ENCODE peak calls at places on chromosomes 4 and X, in five cellular contexts. J is NT2/D1, S is H1, V is HepG2, L is GM12878. E is an unnamed sample.

GRCh38 chr4:1369484-1370079 is 22.6 kb downstream of the UVSSA start:
- DNase-seq in J (no peak), S (no peak), V (no peak), L (no peak), E (no peak)

GRCh38 chr4:158667651-158668198 is 4.0 kb downstream of the C4orf46 start:
- DNase-seq in J (no peak), S (no peak), V (peak), L (no peak), E (peak)

GRCh38 chr4:13484749-13485345 is 707 bp upstream of the RAB28 start:
- DNase-seq in J (no peak), S (no peak), V (peak), L (no peak), E (peak)

GRCh38 chr4:77579406-77580076 is 26.1 kb upstream of the CXCL13 start:
- DNase-seq in J (no peak), S (no peak), V (no peak), L (no peak), E (no peak)

GRCh38 chr4:38177792-38178665 is 217.8 kb downstream of the PTTG2 start:
- DNase-seq in J (no peak), S (no peak), V (no peak), L (no peak), E (no peak)

GRCh38 chr4:22237155-22237751 is 278.6 kb downstream of the ADGRA3 start:
- DNase-seq in J (peak), S (peak), V (peak), L (no peak), E (peak)

GRCh38 chr4:73836373-73837269 is at the start of gene CXCL6:
- DNase-seq in J (peak), S (no peak), V (no peak), L (no peak), E (no peak)

GRCh38 chr4:66555301-66555700 is 885.0 kb upstream of the EPHA5 start:
- DNase-seq in J (no peak), S (no peak), V (no peak), L (no peak), E (no peak)

GRCh38 chrX:50941638-50942037 is 31.1 kb downstream of the BMP15 start:
- DNase-seq in J (no peak), S (no peak), V (no peak), L (no peak), E (no peak)

GRCh38 chr4:116942315-116942714 is 143.1 kb downstream of the TRAM1L1 start:
- DNase-seq in J (no peak), S (no peak), V (no peak), L (no peak), E (no peak)

GRCh38 chr4:162839814-162840213 is 326.9 kb downstream of the NAF1 start:
- DNase-seq in J (no peak), S (peak), V (peak), L (no peak), E (peak)

GRCh38 chr4:95949136-95949765 is 109.4 kb downstream of the PDHA2 start:
- DNase-seq in J (no peak), S (no peak), V (no peak), L (no peak), E (no peak)

GRCh38 chr4:97216031-97216430 is 927.2 kb downstream of the STPG2 start:
- DNase-seq in J (no peak), S (no peak), V (no peak), L (no peak), E (no peak)

DNA sequence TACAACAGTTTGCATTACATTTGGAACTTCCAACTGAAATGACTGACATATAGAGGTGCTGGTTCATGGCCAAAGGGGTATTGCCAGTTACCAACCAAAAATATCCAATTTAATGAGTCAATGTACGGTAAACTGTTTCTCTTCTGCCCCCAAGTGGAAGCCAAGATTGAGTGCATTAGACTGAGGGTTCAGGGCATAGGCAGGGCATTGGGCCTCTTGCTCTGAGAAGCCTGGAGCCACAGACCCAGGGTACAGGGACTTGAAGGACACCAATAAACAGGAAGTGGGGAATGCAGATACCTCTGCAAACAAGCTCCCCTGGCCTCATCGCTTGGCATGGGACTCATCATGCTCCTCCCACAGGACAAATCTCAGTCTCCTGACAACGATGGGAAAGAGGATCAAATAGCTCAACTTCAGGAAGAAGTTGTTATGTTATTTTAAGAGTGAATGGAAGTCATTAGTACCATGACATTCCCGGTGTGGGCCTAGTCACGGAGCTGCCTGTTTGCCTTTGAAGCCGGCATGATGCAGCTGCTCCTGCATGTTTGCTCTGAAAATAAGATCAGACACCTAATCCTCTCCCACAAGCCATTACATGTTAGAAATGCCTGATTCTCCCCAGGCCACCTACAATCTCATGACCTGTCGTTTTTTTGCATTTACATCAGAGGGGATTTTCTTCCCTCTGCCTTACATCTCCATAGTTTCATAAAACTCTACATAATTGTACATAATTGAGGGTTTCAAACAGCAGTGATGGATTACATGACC is 224.2 kb downstream of the RCHY1 start:
- DNase-seq in J (peak), S (peak), V (peak), L (peak), E (peak)
- TF ChIP-seq SUZ12 in J (no peak), S (no peak), V (no peak), L (no peak), E (no peak)

DNA sequence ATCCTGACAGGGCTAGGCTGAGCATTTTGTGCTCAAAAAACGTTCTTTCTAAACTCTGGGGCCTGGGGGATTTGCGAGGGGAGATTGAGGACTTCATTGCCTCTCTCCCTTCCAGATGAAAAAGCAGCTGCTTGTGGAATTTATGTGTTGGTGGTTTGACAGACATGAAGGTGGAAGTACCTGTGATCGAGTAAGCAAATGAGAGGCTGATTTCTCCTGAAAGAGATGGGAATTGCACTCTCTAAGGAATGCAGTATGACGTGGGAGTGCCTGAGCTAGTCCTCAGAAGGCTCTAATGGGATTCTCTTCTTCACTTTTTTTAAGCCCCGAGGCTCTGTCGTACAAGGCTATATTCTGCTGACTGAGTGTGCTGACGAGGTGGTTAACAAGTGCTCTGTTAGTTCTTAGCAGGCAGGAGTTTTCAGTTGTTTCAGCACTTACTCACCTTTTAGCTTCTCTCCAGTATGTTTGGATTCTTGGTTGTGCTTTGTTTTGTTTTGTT is 426.8 kb upstream of the CNKSR2 start:
- DNase-seq in J (peak), S (no peak), V (no peak), L (no peak), E (no peak)
- TF ChIP-seq SUZ12 in J (no peak), S (no peak), V (no peak), L (no peak), E (no peak)

DNA sequence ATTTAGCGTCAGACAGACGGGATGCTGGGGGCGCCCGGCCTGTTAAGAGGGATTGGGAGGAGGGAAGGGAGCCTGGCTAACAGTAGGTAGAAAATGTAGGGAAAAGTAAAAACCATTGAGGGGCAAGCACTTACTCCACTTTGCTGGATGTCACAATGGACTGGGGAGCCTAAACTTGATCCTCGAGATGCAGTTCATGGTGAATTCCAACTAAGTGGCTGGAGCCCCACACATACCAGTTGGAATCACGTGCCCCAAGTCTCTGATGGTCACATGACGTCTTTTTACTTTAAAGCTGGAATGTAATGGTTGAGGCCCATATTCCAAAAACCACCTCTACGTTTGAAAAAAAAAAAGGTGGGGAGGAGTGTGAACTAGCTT is 1.5 kb downstream of the PLS3 start:
- DNase-seq in J (no peak), S (no peak), V (peak), L (no peak), E (peak)
- TF ChIP-seq SUZ12 in J (no peak), S (no peak), V (no peak), L (no peak), E (no peak)

GRCh38 chr4:90695411-90695810 is 568.2 kb downstream of the CCSER1 start:
- DNase-seq in J (no peak), S (no peak), V (no peak), L (no peak), E (no peak)
- TF ChIP-seq SUZ12 in J (no peak), S (no peak), V (no peak), L (no peak), E (no peak)

GRCh38 chr4:186329372-186329771 is 63.4 kb downstream of the F11 start:
- DNase-seq in J (no peak), S (no peak), V (no peak), L (no peak), E (no peak)

GRCh38 chr4:186330368-186330767 is 64.4 kb downstream of the F11 start:
- DNase-seq in J (no peak), S (no peak), V (no peak), L (no peak), E (no peak)

DNA sequence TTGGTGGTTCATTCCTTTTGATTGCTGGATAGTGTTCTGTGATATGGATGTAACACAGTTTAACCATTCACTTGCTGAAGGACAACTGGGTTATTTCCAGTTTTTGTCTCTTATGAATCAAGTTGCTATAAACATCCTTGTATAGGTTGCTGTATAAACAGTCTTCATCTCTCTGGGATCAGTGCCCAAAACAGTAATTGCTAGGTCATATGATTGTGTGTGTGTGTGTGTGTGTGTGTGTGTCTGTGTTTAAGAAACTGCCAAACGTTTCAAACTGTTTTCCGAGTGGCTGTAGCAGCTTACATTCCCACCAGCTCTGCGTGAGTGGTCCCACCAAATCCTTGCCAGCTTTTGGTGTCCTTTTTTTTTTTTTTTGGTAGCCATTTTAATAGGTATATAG is 60.4 kb downstream of the F11 start:
- DNase-seq in J (no peak), S (no peak), V (no peak), L (no peak), E (no peak)
- TF ChIP-seq SUZ12 in J (no peak), S (no peak), V (no peak), L (no peak), E (no peak)

E was measured in HEK293T.